ENCODE peak calls at places on chromosomes 5 and 9, in five cellular contexts. One of them, this sample, is unnamed.

GRCh38 chr9:70668751-70669150 is 254.3 kb upstream of the KLF9 start:
- DNase-seq in left lung: no peak
- DNase-seq in fibroblast of the aortic adventitia: peak
- DNase-seq in SK-N-SH: no peak
- DNase-seq in foreskin fibroblast: peak
- DNase-seq in this sample: no peak

GRCh38 chr9:124940894-124941688 is at the start of gene GOLGA1:
- DNase-seq in fibroblast of the aortic adventitia: peak
- DNase-seq in foreskin fibroblast: peak
- DNase-seq in left lung: peak
- DNase-seq in SK-N-SH: peak
- DNase-seq in this sample: peak

GRCh38 chr5:139272471-139273321 is 20.8 kb upstream of the MATR3 start:
- DNase-seq in SK-N-SH: no peak
- DNase-seq in foreskin fibroblast: peak
- DNase-seq in fibroblast of the aortic adventitia: peak
- DNase-seq in left lung: no peak
- DNase-seq in this sample: peak

GRCh38 chr5:122311888-122312669 is at the start of gene SNCAIP:
- DNase-seq in left lung: peak
- DNase-seq in SK-N-SH: peak
- DNase-seq in foreskin fibroblast: peak
- DNase-seq in fibroblast of the aortic adventitia: peak
- DNase-seq in this sample: peak

GRCh38 chr5:172726966-172727365 is 44.0 kb downstream of the DUSP1 start:
- DNase-seq in SK-N-SH: no peak
- DNase-seq in left lung: no peak
- DNase-seq in foreskin fibroblast: no peak
- DNase-seq in fibroblast of the aortic adventitia: no peak
- DNase-seq in this sample: no peak

GRCh38 chr9:88498880-88499279 is 36.1 kb upstream of the NXNL2 start:
- DNase-seq in foreskin fibroblast: no peak
- DNase-seq in fibroblast of the aortic adventitia: no peak
- DNase-seq in SK-N-SH: no peak
- DNase-seq in left lung: no peak
- DNase-seq in this sample: no peak

GRCh38 chr5:50606179-50606578 is 60.3 kb upstream of the PARP8 start:
- DNase-seq in foreskin fibroblast: no peak
- DNase-seq in fibroblast of the aortic adventitia: no peak
- DNase-seq in SK-N-SH: no peak
- DNase-seq in left lung: no peak
- DNase-seq in this sample: no peak

GRCh38 chr5:69517763-69518212 is 25.2 kb downstream of the OCLN start:
- DNase-seq in SK-N-SH: no peak
- DNase-seq in left lung: no peak
- DNase-seq in fibroblast of the aortic adventitia: peak
- DNase-seq in foreskin fibroblast: no peak
- DNase-seq in this sample: peak

GRCh38 chr9:28037968-28038367 is 464.7 kb upstream of the C9orf72 start:
- DNase-seq in foreskin fibroblast: no peak
- DNase-seq in left lung: no peak
- DNase-seq in SK-N-SH: no peak
- DNase-seq in fibroblast of the aortic adventitia: no peak
- DNase-seq in this sample: no peak

GRCh38 chr5:149337746-149338145 is 7.6 kb upstream of the GRPEL2 start:
- DNase-seq in foreskin fibroblast: no peak
- DNase-seq in fibroblast of the aortic adventitia: no peak
- DNase-seq in SK-N-SH: no peak
- DNase-seq in left lung: no peak
- DNase-seq in this sample: no peak

GRCh38 chr9:134565316-134565915 is 76.2 kb upstream of the COL5A1 start:
- DNase-seq in fibroblast of the aortic adventitia: no peak
- DNase-seq in SK-N-SH: no peak
- DNase-seq in foreskin fibroblast: no peak
- DNase-seq in left lung: peak
- DNase-seq in this sample: peak

GRCh38 chr5:179908528-179908927 is 831 bp upstream of the TBC1D9B start:
- DNase-seq in foreskin fibroblast: no peak
- DNase-seq in SK-N-SH: peak
- DNase-seq in fibroblast of the aortic adventitia: no peak
- DNase-seq in left lung: no peak
- DNase-seq in this sample: no peak
- TF ChIP-seq CTCF in foreskin fibroblast: peak
- TF ChIP-seq CTCF in SK-N-SH: peak
- TF ChIP-seq CTCF in fibroblast of the aortic adventitia: no peak
- TF ChIP-seq CTCF in left lung: no peak
- TF ChIP-seq CTCF in this sample: peak

GRCh38 chr9:20178197-20178596 is 389.4 kb upstream of the SLC24A2 start:
- DNase-seq in SK-N-SH: no peak
- DNase-seq in left lung: no peak
- DNase-seq in fibroblast of the aortic adventitia: no peak
- DNase-seq in foreskin fibroblast: no peak
- DNase-seq in this sample: no peak
- H3K4me3 ChIP-seq in SK-N-SH: no peak
- H3K4me3 ChIP-seq in left lung: no peak
- H3K4me3 ChIP-seq in fibroblast of the aortic adventitia: no peak
- H3K4me3 ChIP-seq in foreskin fibroblast: no peak
- H3K4me3 ChIP-seq in this sample: no peak

DNA sequence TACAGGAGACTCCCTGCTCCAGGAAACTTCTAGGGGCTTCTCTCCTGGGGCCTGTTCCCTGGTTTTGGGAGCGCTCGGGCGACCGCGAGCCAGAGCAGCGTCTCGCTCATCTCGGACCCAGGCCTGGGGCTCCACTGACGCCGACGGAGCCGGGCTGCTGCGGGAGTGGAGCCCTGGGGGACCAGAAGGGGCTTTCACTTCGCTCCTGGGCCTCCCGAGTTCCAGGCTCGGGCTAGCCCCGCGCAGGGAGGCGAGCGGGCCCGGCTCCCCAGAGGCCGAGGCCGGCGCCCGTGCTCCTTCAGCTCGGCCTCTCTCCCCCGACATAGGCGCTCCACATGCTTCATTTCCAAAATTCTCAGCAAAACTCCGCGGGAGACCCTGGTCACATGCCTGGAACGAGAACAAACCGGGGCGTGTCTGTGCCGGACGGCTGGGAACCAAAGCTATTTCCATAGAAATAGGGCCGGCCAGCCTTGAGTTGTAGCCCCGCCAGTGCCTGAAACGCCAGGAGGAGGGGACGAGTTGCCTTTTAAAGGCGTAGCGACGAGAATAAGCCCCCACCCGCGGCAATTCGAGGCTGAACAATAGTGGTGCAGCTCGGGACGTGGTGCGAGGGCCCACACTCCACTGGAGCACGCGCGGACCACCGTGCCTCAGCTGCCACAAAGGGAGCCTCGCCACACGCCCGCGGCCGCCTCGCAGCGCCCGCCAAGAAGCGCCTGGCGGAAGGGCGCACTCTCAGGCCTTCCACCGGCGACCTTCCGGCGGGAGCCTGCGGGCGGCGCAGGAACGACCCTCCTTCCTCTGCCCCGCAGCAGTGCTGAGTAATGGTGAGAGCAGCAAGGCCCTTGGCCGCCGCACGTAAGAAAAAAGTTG is 1.1 kb upstream of the G3BP1 start:
- DNase-seq in fibroblast of the aortic adventitia: peak
- DNase-seq in foreskin fibroblast: peak
- DNase-seq in SK-N-SH: peak
- DNase-seq in left lung: peak
- DNase-seq in this sample: peak
- TF ChIP-seq CTCF in fibroblast of the aortic adventitia: no peak
- TF ChIP-seq CTCF in foreskin fibroblast: no peak
- TF ChIP-seq CTCF in SK-N-SH: no peak
- TF ChIP-seq CTCF in left lung: no peak
- TF ChIP-seq CTCF in this sample: no peak

GRCh38 chr9:76592105-76593010 is 133.4 kb downstream of the GCNT1 start:
- DNase-seq in fibroblast of the aortic adventitia: peak
- DNase-seq in left lung: no peak
- DNase-seq in foreskin fibroblast: no peak
- DNase-seq in SK-N-SH: no peak
- DNase-seq in this sample: peak
- H3K4me3 ChIP-seq in fibroblast of the aortic adventitia: no peak
- H3K4me3 ChIP-seq in left lung: no peak
- H3K4me3 ChIP-seq in foreskin fibroblast: no peak
- H3K4me3 ChIP-seq in SK-N-SH: no peak
- H3K4me3 ChIP-seq in this sample: no peak

DNA sequence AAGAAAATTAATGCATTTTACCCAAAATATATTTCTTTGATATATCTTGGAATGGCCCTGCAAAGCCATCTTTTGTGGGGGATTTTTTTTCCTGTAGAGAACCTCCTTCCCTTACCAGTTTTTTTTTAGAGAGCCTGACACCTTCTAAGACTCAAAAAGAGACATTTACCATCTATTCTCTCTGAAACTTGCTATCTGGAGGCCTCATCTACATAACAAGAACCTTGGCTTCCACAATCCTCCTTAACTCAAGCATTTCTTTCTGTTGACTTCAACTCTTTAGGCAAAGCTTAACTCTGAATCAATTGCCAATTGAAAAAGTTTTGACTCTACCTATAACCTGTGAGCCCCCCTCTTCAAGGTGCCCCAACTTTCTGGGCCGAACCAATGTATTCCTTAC is 6.2 kb downstream of the SLC45A2 start:
- DNase-seq in SK-N-SH: no peak
- DNase-seq in fibroblast of the aortic adventitia: no peak
- DNase-seq in foreskin fibroblast: no peak
- DNase-seq in left lung: no peak
- DNase-seq in this sample: no peak
- TF ChIP-seq CTCF in SK-N-SH: no peak
- TF ChIP-seq CTCF in fibroblast of the aortic adventitia: no peak
- TF ChIP-seq CTCF in foreskin fibroblast: no peak
- TF ChIP-seq CTCF in left lung: no peak
- TF ChIP-seq CTCF in this sample: no peak

DNA sequence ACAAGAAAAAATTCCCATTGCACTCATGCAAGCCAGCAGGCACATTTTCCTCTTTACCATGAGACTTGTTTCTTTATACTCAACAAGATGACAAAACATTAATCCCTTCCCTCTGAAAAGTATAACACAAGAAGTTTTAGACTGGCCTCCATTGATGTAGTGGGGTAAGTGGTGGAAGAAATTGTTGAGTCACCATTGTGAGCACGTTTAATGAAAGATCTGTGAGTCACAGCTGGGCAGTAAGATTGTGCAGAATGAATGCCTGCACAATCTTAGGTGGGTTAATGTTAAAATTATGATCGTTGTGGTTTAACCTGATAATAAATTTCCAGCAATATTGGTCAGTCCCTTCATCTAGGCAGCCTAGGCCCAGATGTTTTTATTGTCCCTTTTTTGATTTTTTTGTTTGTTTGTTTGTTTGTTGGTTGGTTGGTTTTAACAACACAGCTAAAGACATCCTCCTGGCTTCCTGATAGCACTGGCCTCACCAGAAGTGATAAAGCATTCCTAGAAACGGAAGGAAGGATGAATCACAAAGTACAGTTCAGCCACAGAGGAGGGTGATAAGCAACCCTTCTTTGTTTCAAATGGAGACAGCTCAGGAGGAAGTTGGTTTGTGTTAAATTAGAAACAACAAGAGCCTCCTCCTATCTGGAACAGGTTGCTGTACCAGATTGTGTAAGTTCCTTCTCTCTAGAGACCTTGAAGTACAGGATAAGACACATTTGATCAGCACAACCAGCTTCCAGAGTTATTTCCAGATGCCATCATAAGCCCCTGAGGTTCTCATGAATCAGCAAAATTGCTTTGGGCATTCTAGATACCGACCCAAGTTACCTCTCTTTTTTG is 40.3 kb downstream of the SLC24A2 start:
- DNase-seq in foreskin fibroblast: no peak
- DNase-seq in SK-N-SH: no peak
- DNase-seq in left lung: no peak
- DNase-seq in fibroblast of the aortic adventitia: peak
- DNase-seq in this sample: no peak
- H3K4me3 ChIP-seq in foreskin fibroblast: no peak
- H3K4me3 ChIP-seq in SK-N-SH: no peak
- H3K4me3 ChIP-seq in left lung: no peak
- H3K4me3 ChIP-seq in fibroblast of the aortic adventitia: no peak
- H3K4me3 ChIP-seq in this sample: no peak

This sample was measured in astrocyte of the spinal cord.